ENCODE peak calls at places on chromosomes 12 and 14, in ten cellular contexts. One of them, this sample, is unnamed.
A peak's percentile ranks its signal among the peaks of the same experiment; 100 is the strongest.

GRCh38 chr14:97306133-97306784 is 509.1 kb downstream of the VRK1 start:
- DNase-seq in ACHN: no peak
- DNase-seq in activated naive CD4-positive, alpha-beta T cell: no peak
- DNase-seq in Right ventricle myocardium superior: no peak
- DNase-seq in AG10803: no peak
- DNase-seq in RCC 7860: no peak
- DNase-seq in memory B cell: no peak
- DNase-seq in fibroblast of the conjunctiva: no peak
- DNase-seq in HuH-7: no peak
- DNase-seq in AML-193: no peak
- DNase-seq in this sample: no peak

GRCh38 chr12:31702047-31702446 is 26.8 kb downstream of the AMN1 start:
- DNase-seq in ACHN: peak; percentile 35
- DNase-seq in activated naive CD4-positive, alpha-beta T cell: no peak
- DNase-seq in Right ventricle myocardium superior: no peak
- DNase-seq in AG10803: peak; percentile 17
- DNase-seq in RCC 7860: no peak
- DNase-seq in memory B cell: no peak
- DNase-seq in fibroblast of the conjunctiva: no peak
- DNase-seq in HuH-7: no peak
- DNase-seq in AML-193: no peak
- DNase-seq in this sample: no peak

GRCh38 chr14:87896393-87897380 is 96.3 kb downstream of the GALC start:
- DNase-seq in ACHN: peak; percentile 51
- DNase-seq in activated naive CD4-positive, alpha-beta T cell: no peak
- DNase-seq in Right ventricle myocardium superior: no peak
- DNase-seq in AG10803: peak; percentile 54
- DNase-seq in RCC 7860: peak; percentile 33
- DNase-seq in memory B cell: peak; percentile 1
- DNase-seq in fibroblast of the conjunctiva: peak; percentile 30
- DNase-seq in HuH-7: no peak
- DNase-seq in AML-193: peak; percentile 44
- DNase-seq in this sample: no peak

GRCh38 chr14:96920820-96921219 is 123.6 kb downstream of the VRK1 start:
- DNase-seq in ACHN: no peak
- DNase-seq in activated naive CD4-positive, alpha-beta T cell: no peak
- DNase-seq in Right ventricle myocardium superior: no peak
- DNase-seq in AG10803: no peak
- DNase-seq in RCC 7860: no peak
- DNase-seq in memory B cell: no peak
- DNase-seq in fibroblast of the conjunctiva: no peak
- DNase-seq in HuH-7: no peak
- DNase-seq in AML-193: no peak
- DNase-seq in this sample: no peak

GRCh38 chr14:65302571-65303184 is 109.9 kb upstream of the FUT8 start:
- DNase-seq in ACHN: no peak
- DNase-seq in activated naive CD4-positive, alpha-beta T cell: no peak
- DNase-seq in Right ventricle myocardium superior: no peak
- DNase-seq in AG10803: peak; percentile 48
- DNase-seq in RCC 7860: no peak
- DNase-seq in memory B cell: no peak
- DNase-seq in fibroblast of the conjunctiva: no peak
- DNase-seq in HuH-7: no peak
- DNase-seq in AML-193: no peak
- DNase-seq in this sample: no peak

GRCh38 chr12:116861331-116861730 is 19.9 kb downstream of the HRK start:
- DNase-seq in ACHN: no peak
- DNase-seq in activated naive CD4-positive, alpha-beta T cell: no peak
- DNase-seq in Right ventricle myocardium superior: peak; percentile 56
- DNase-seq in AG10803: peak; percentile 87
- DNase-seq in RCC 7860: no peak
- DNase-seq in memory B cell: peak; percentile 62
- DNase-seq in fibroblast of the conjunctiva: no peak
- DNase-seq in HuH-7: no peak
- DNase-seq in AML-193: peak; percentile 2
- DNase-seq in this sample: peak; percentile 52

GRCh38 chr12:15629108-15629507 is 160.1 kb downstream of the EPS8 start:
- DNase-seq in ACHN: peak; percentile 87
- DNase-seq in activated naive CD4-positive, alpha-beta T cell: no peak
- DNase-seq in Right ventricle myocardium superior: peak; percentile 53
- DNase-seq in AG10803: peak; percentile 94
- DNase-seq in RCC 7860: peak; percentile 85
- DNase-seq in memory B cell: no peak
- DNase-seq in fibroblast of the conjunctiva: peak; percentile 96
- DNase-seq in HuH-7: peak; percentile 55
- DNase-seq in AML-193: no peak
- DNase-seq in this sample: peak; percentile 36

GRCh38 chr14:75224561-75224960 is 48.1 kb upstream of the TMED10 start:
- DNase-seq in ACHN: no peak
- DNase-seq in activated naive CD4-positive, alpha-beta T cell: no peak
- DNase-seq in Right ventricle myocardium superior: no peak
- DNase-seq in AG10803: no peak
- DNase-seq in RCC 7860: no peak
- DNase-seq in memory B cell: no peak
- DNase-seq in fibroblast of the conjunctiva: no peak
- DNase-seq in HuH-7: no peak
- DNase-seq in AML-193: no peak
- DNase-seq in this sample: no peak

GRCh38 chr14:77485256-77485655 is 13.4 kb downstream of the ISM2 start:
- DNase-seq in ACHN: no peak
- DNase-seq in activated naive CD4-positive, alpha-beta T cell: no peak
- DNase-seq in Right ventricle myocardium superior: no peak
- DNase-seq in AG10803: peak; percentile 17
- DNase-seq in RCC 7860: no peak
- DNase-seq in memory B cell: no peak
- DNase-seq in fibroblast of the conjunctiva: no peak
- DNase-seq in HuH-7: no peak
- DNase-seq in AML-193: no peak
- DNase-seq in this sample: no peak

GRCh38 chr14:56310643-56311042 is 192.4 kb downstream of the PELI2 start:
- DNase-seq in ACHN: no peak
- DNase-seq in activated naive CD4-positive, alpha-beta T cell: no peak
- DNase-seq in Right ventricle myocardium superior: no peak
- DNase-seq in AG10803: peak; percentile 13
- DNase-seq in RCC 7860: no peak
- DNase-seq in memory B cell: no peak
- DNase-seq in fibroblast of the conjunctiva: no peak
- DNase-seq in HuH-7: no peak
- DNase-seq in AML-193: no peak
- DNase-seq in this sample: no peak